ENCODE peak calls at places on chromosomes 13 and 19, in nine cellular contexts. B is body of pancreas; C is thyroid gland; O is IMR-90; R is PC-3; M is effector memory CD4-positive, alpha-beta T cell; U is bronchial epithelial cell; G is psoas muscle; I is cardiac muscle cell. Z is an unnamed sample. For H3K36me3, the result is how much of the 10 kb centered on the place peaks cover.

GRCh38 chr19:14871619-14872230 is 14.2 kb downstream of the OR7A17 start:
- DNase-seq in I (no peak), M (no peak), O (peak), B (no peak), G (no peak), C (no peak), U (peak), R (peak), Z (no peak)

GRCh38 chr19:10835754-10836477 is at the start of gene TMED1:
- DNase-seq in M (peak), G (peak), C (peak), B (peak), U (peak), R (peak), I (peak), O (peak), Z (peak)

GRCh38 chr19:7197760-7198696 is 96.2 kb downstream of the INSR start:
- DNase-seq in G (peak), O (peak), M (peak), R (peak), B (peak), C (peak), I (peak), U (peak), Z (peak)

GRCh38 chr13:49370390-49370789 is 73.5 kb downstream of the CAB39L start:
- DNase-seq in B (no peak), C (no peak), G (no peak), M (no peak), U (no peak), I (no peak), R (no peak), O (no peak), Z (no peak)

GRCh38 chr13:49454388-49455015 is 10.4 kb downstream of the SETDB2 start:
- DNase-seq in O (peak), C (no peak), R (no peak), B (no peak), I (no peak), G (no peak), U (no peak), M (no peak), Z (no peak)

GRCh38 chr13:108315955-108316354 is 46.4 kb downstream of the TNFSF13B start:
- DNase-seq in M (no peak), R (no peak), U (no peak), C (no peak), B (no peak), G (no peak), I (no peak), O (no peak), Z (no peak)

GRCh38 chr13:34867590-34867989 is 74.5 kb upstream of the NBEA start:
- DNase-seq in B (no peak), O (peak), R (peak), M (no peak), C (peak), G (no peak), U (peak), I (no peak), Z (no peak)

GRCh38 chr13:26742691-26743358 is 17.8 kb downstream of the GPR12 start:
- DNase-seq in G (no peak), I (no peak), R (no peak), U (no peak), M (no peak), C (no peak), O (no peak), B (no peak), Z (peak)

DNA sequence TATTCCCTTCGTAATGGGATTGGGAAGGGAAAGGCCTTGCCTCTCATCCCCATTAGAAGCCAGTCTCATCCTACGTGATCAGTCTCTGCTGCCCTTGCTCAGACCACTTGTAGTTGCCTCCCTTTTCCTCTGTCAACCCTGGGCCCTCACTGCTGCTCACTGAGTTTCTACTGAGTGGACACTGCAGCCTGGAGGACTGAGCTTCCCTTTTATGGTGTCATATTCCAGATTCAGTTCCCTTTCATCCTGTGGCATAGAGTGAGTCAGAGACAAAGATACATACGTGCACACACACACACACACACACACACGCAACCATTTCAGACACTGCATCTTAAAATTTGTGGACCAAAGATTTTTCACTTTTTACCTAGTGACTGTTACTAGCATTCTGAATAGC is 56.6 kb downstream of the COG3 start:
- DNase-seq in G (no peak), C (no peak), O (peak), R (peak), M (no peak), B (no peak), I (peak), U (peak), Z (no peak)
- H3K36me3 ChIP-seq in G (under half), C (under half), O (under half), R (under half), M (half or more), B (under half), I (under half), U (under half), Z (half or more)

GRCh38 chr19:44874317-44874716 is 16.7 kb upstream of the TOMM40 start:
- DNase-seq in M (no peak), G (no peak), B (no peak), I (no peak), O (no peak), R (no peak), C (no peak), U (no peak), Z (no peak)
- H3K36me3 ChIP-seq in M (under half), G (under half), B (under half), I (half or more), O (half or more), R (under half), C (under half), U (under half), Z (under half)

GRCh38 chr19:43749152-43749551 is 5.6 kb downstream of the SMG9 start:
- DNase-seq in U (no peak), R (no peak), B (no peak), C (no peak), I (no peak), O (no peak), G (no peak), M (no peak), Z (no peak)
- H3K36me3 ChIP-seq in U (under half), R (under half), B (under half), C (under half), I (under half), O (under half), G (under half), M (under half), Z (under half)

DNA sequence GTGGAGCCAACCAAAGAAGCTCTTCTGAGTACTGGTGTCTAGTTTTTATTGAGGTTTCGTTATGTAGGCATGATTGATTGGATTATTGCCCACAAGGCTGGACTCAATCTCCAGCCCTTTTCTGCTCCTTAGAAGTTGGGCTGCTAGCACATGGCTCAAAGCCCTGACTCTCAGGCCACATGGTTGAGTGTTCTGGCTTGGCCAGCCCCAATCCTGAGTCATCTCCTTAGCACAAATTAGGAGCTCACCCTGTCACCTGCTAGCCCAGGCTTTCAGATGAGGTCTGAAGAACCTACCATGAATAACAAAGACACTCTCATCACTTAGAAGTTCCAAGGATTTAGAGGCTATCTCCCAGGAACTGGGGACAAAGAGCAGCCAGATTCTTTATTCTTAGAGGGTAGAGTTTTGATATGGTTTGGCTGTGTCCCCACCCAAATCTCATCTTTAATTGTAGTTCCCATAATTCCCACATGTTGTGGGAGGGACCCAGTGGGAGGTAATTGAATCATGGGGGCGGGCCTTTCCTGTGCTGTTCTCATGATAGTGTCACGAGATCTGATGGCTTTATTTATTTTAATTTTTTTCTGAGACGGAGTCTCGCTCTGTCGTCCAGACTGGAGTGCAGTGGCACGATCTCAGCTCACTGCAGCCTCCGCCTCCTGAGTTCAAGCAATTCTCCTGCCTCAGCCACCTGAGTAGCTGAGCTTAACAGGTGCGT is 11.3 kb downstream of the DPY19L3 start:
- DNase-seq in U (no peak), B (no peak), I (no peak), M (no peak), R (no peak), C (no peak), O (peak), G (no peak), Z (no peak)
- H3K36me3 ChIP-seq in U (under half), B (under half), I (under half), M (under half), R (under half), C (under half), O (under half), G (under half), Z (half or more)

GRCh38 chr13:110640591-110641029 is 25.3 kb downstream of the NAXD start:
- DNase-seq in B (no peak), I (no peak), C (no peak), O (peak), G (peak), M (no peak), U (no peak), R (no peak), Z (no peak)

GRCh38 chr13:110637747-110638146 is 22.4 kb downstream of the NAXD start:
- DNase-seq in B (no peak), I (no peak), M (no peak), C (no peak), U (no peak), R (no peak), O (no peak), G (no peak), Z (no peak)

GRCh38 chr13:110639935-110640334 is 24.6 kb downstream of the NAXD start:
- DNase-seq in M (no peak), R (no peak), U (no peak), I (no peak), B (no peak), G (no peak), O (no peak), C (no peak), Z (no peak)

GRCh38 chr13:110638253-110638652 is 22.9 kb downstream of the NAXD start:
- DNase-seq in G (no peak), O (no peak), C (no peak), B (no peak), U (no peak), R (no peak), I (no peak), M (no peak), Z (no peak)

GRCh38 chr13:110638814-110639806 is 23.8 kb downstream of the NAXD start:
- DNase-seq in I (no peak), R (no peak), O (no peak), G (no peak), M (no peak), B (no peak), U (no peak), C (no peak), Z (peak)
- H3K36me3 ChIP-seq in I (under half), R (under half), O (half or more), G (under half), M (half or more), B (half or more), U (half or more), C (half or more), Z (under half)

DNA sequence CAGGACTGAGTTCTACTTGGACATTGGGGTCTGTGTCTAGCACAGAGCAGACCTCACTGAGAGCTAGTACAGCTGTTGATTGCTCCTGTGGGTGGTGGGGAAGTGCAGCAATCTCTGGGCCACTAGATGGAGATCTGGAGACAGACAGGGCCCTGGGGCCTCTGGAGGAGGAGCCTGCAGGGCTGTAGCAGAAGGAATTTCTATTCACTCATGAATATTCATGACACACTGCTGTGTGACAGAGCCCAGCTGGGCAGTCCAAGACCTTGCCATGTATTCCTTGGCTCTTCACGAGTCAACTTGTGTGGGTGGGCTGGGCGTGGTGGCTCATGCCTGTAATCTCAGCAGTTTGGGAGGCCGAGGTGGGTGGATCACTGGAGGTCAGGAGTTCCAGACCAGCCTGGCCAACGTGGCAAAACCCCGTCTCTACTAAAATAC is 37.5 kb downstream of the SUGP2 start:
- DNase-seq in I (peak), O (peak), G (no peak), U (peak), C (peak), B (peak), M (no peak), R (peak), Z (peak)
- H3K36me3 ChIP-seq in I (under half), O (half or more), G (under half), U (under half), C (under half), B (under half), M (under half), R (under half), Z (half or more)

DNA sequence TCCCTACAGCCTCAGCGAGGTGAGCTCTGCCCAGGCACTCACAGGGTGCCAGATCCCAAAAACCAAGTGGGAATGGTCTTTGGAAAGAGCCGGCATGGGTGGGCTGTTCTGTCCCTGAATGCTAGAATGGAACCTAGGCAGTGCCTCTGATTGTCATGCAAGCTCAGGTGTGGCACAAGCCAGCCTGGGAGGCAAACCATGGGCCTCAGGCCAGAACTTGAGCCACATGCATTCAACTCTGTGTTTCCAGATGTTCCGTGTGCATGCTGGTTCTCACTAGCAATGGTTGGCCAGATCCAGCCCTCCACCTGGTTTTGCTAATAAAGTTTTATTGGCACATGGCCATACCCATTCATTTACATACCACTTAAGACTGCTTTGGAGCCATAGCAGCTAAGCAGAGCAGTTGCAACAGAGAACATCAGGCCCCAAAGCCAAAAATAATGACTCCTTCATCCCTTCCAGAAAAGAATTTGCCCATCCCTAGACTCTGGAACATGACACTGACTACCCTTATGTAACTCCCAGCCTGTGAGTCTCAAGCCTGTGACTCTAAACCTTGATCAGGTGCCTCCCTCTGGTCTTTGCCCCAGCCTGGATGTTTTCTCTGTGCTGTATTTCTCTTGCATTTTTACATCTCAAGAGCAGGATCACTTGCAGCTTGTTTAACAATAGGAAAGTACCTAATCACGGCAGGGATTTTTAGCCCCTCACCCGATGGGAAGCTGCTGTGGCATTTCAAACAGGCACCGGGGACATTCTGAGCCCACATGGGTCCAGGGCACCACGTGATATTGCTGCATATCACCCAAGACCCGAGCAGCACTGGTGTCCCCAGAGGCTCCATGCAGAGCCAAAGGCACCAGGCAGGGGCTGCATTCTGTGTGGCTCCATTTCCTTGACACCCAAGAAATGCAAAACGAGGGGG is 55.4 kb upstream of the USE1 start:
- DNase-seq in O (peak), C (no peak), R (no peak), U (no peak), M (no peak), G (no peak), I (no peak), B (no peak), Z (no peak)
- H3K36me3 ChIP-seq in O (half or more), C (under half), R (under half), U (under half), M (half or more), G (under half), I (under half), B (under half), Z (under half)

GRCh38 chr13:98488736-98489135 is 88.2 kb downstream of the STK24 start:
- DNase-seq in M (no peak), G (no peak), B (no peak), O (no peak), I (no peak), R (no peak), U (no peak), C (no peak), Z (no peak)
- H3K36me3 ChIP-seq in M (under half), G (under half), B (under half), O (under half), I (under half), R (under half), U (under half), C (under half), Z (under half)

Z was measured in left lung.